ENCODE peak calls at places on chromosome 10, in nine cellular contexts. H is effector memory CD8-positive, alpha-beta T cell; I is stimulated activated CD4-positive, alpha-beta T cell treated with anti-CD3 and anti-CD28 coated beads, Interleukin-12 subunit alpha, Interleukin-12 subunit beta, amount 100 ng/mL, for 4 hours; Y is stromal cell of bone marrow; M is T-helper 2 cell; C is iPS DF 6.9; N is kidney tubule cell; S is EL; G is AG20443. X is an unnamed sample.

GRCh38 chr10:106528702-106529101 is 635.8 kb downstream of the SORCS1 start:
- DNase-seq in H (no peak), I (no peak), Y (no peak), M (no peak), C (no peak), N (no peak), S (no peak), G (no peak), X (no peak)

GRCh38 chr10:113720386-113720785 is 31.1 kb upstream of the PLEKHS1 start:
- DNase-seq in H (no peak), I (no peak), Y (no peak), M (no peak), C (no peak), N (no peak), S (no peak), G (no peak), X (no peak)

GRCh38 chr10:101779544-101780186 is 3.6 kb downstream of the NPM3 start:
- DNase-seq in H (peak), I (peak), Y (peak), M (peak), C (no peak), N (peak), S (peak), G (peak), X (no peak)

GRCh38 chr10:59098811-59099452 is 77.5 kb upstream of the PHYHIPL start:
- DNase-seq in H (no peak), I (no peak), Y (peak), M (no peak), C (no peak), N (no peak), S (peak), G (peak), X (peak)

GRCh38 chr10:86261933-86262665 is 104.5 kb downstream of the GRID1 start:
- DNase-seq in H (no peak), I (no peak), Y (no peak), M (peak), C (peak), N (peak), S (no peak), G (no peak), X (no peak)

GRCh38 chr10:133617196-133617595 is 9.4 kb downstream of the FRG2B start:
- DNase-seq in H (no peak), I (no peak), Y (no peak), M (no peak), C (no peak), N (no peak), S (no peak), G (no peak), X (no peak)

GRCh38 chr10:112631501-112632410 is 184.7 kb downstream of the VTI1A start:
- DNase-seq in H (no peak), I (no peak), Y (no peak), M (no peak), C (no peak), N (no peak), S (no peak), G (no peak), X (no peak)

GRCh38 chr10:21393941-21394340 is 131.5 kb downstream of the SKIDA1 start:
- DNase-seq in H (no peak), I (no peak), Y (no peak), M (no peak), C (no peak), N (no peak), S (no peak), G (no peak), X (no peak)

GRCh38 chr10:118521415-118522117 is 73.9 kb downstream of the PRLHR start:
- DNase-seq in H (no peak), I (no peak), Y (no peak), M (peak), C (no peak), N (no peak), S (no peak), G (no peak), X (no peak)

GRCh38 chr10:103706760-103707159 is 148.6 kb downstream of the SH3PXD2A start:
- DNase-seq in H (no peak), I (no peak), Y (no peak), M (no peak), C (no peak), N (no peak), S (no peak), G (no peak), X (no peak)

GRCh38 chr10:324593-324992 is 189.3 kb downstream of the ZMYND11 start:
- DNase-seq in H (no peak), I (no peak), Y (no peak), M (peak), C (no peak), N (no peak), S (no peak), G (no peak), X (no peak)

GRCh38 chr10:44961931-44962750 is 2.5 kb downstream of the RASSF4 start:
- DNase-seq in H (no peak), I (no peak), Y (no peak), M (no peak), C (no peak), N (no peak), S (no peak), G (no peak), X (no peak)

GRCh38 chr10:100912013-100912608 is 652 bp upstream of the SLF2 start:
- DNase-seq in H (no peak), I (no peak), Y (no peak), M (no peak), C (no peak), N (no peak), S (peak), G (no peak), X (no peak)

GRCh38 chr10:75889051-75889450 is 457.6 kb downstream of the LRMDA start:
- DNase-seq in H (no peak), I (no peak), Y (no peak), M (no peak), C (no peak), N (no peak), S (no peak), G (no peak), X (no peak)

GRCh38 chr10:80484243-80484642 is 30.1 kb downstream of the TSPAN14 start:
- DNase-seq in H (no peak), I (no peak), Y (no peak), M (no peak), C (no peak), N (no peak), S (no peak), G (no peak), X (no peak)

GRCh38 chr10:61992683-61993629 is 91.5 kb downstream of the ARID5B start:
- DNase-seq in H (peak), I (peak), Y (peak), M (peak), C (no peak), N (peak), S (peak), G (peak), X (no peak)

GRCh38 chr10:3784510-3785250 is at the start of gene KLF6:
- DNase-seq in H (no peak), I (no peak), Y (no peak), M (peak), C (no peak), N (peak), S (peak), G (peak), X (no peak)

GRCh38 chr10:133527779-133528271 is 662 bp downstream of the CYP2E1 start:
- DNase-seq in H (no peak), I (no peak), Y (no peak), M (no peak), C (no peak), N (no peak), S (no peak), G (no peak), X (no peak)

GRCh38 chr10:131735577-131735976 is 165.2 kb upstream of the PPP2R2D start:
- DNase-seq in H (no peak), I (no peak), Y (no peak), M (no peak), C (no peak), N (no peak), S (no peak), G (no peak), X (no peak)

GRCh38 chr10:13902868-13903267 is 316.1 kb downstream of the PRPF18 start:
- DNase-seq in H (no peak), I (no peak), Y (no peak), M (no peak), C (no peak), N (no peak), S (no peak), G (no peak), X (no peak)

GRCh38 chr10:49735848-49736563 is 26.1 kb downstream of the OGDHL start:
- DNase-seq in H (no peak), I (no peak), Y (no peak), M (no peak), C (no peak), N (no peak), S (no peak), G (no peak), X (no peak)